ENCODE peak calls at places on chromosomes 2 and 18, in five cellular contexts. S is activated CD8-positive, alpha-beta T cell treated with anti-CD3 and anti-CD28 coated beads for 36 hours; M is CD8-positive, alpha-beta T cell; L is AG09309; A is hepatocyte. C is an unnamed sample.

GRCh38 chr2:210128961-210129360 is 42.2 kb downstream of the KANSL1L start:
- DNase-seq in S (no peak), M (no peak), L (no peak), A (peak), C (no peak)

GRCh38 chr2:199261936-199262335 is 195.8 kb downstream of the SATB2 start:
- DNase-seq in S (no peak), M (no peak), L (no peak), A (no peak), C (no peak)

GRCh38 chr2:25561136-25561850 is 112.1 kb downstream of the DTNB start:
- DNase-seq in S (peak), M (no peak), L (no peak), A (no peak), C (no peak)

GRCh38 chr2:58515827-58516574 is 274.9 kb upstream of the FANCL start:
- DNase-seq in S (peak), M (no peak), L (no peak), A (no peak), C (no peak)

GRCh38 chr2:19899853-19900525 is 1.8 kb downstream of the TTC32 start:
- DNase-seq in S (no peak), M (no peak), L (no peak), A (no peak), C (no peak)

GRCh38 chr2:27903649-27904544 is 13.4 kb downstream of the BABAM2 start:
- DNase-seq in S (peak), M (no peak), L (no peak), A (no peak), C (no peak)

GRCh38 chr2:217840522-217840921 is 162.3 kb downstream of the TNS1 start:
- DNase-seq in S (no peak), M (no peak), L (no peak), A (no peak), C (no peak)

GRCh38 chr2:238130111-238130695 is 8.3 kb upstream of the KLHL30 start:
- DNase-seq in S (no peak), M (no peak), L (no peak), A (no peak), C (peak)

GRCh38 chr2:122748552-122749011 is 993.1 kb downstream of the TSN start:
- DNase-seq in S (no peak), M (no peak), L (no peak), A (peak), C (no peak)

GRCh38 chr18:31680836-31681568 is 3.4 kb downstream of the B4GALT6 start:
- DNase-seq in S (peak), M (no peak), L (no peak), A (peak), C (no peak)

GRCh38 chr2:169203952-169204351 is 134.6 kb downstream of the DHRS9 start:
- DNase-seq in S (no peak), M (no peak), L (no peak), A (no peak), C (no peak)

GRCh38 chr2:149787206-149787605 is 199.6 kb upstream of the MMADHC start:
- DNase-seq in S (no peak), M (no peak), L (no peak), A (no peak), C (no peak)

GRCh38 chr2:231342111-231342711 is 53.3 kb upstream of the B3GNT7 start:
- DNase-seq in S (no peak), M (no peak), L (no peak), A (no peak), C (no peak)

GRCh38 chr2:96098900-96099590 is 17.3 kb downstream of the ADRA2B start:
- DNase-seq in S (no peak), M (no peak), L (no peak), A (no peak), C (peak)

GRCh38 chr2:203327582-203327917 is 644 bp upstream of the ABI2 start:
- DNase-seq in S (peak), M (peak), L (no peak), A (no peak), C (no peak)

GRCh38 chr18:45837283-45838070 is 12.0 kb downstream of the SIGLEC15 start:
- DNase-seq in S (peak), M (peak), L (no peak), A (peak), C (peak)

GRCh38 chr18:55275042-55275897 is 312.7 kb downstream of the TCF4 start:
- DNase-seq in S (no peak), M (no peak), L (peak), A (no peak), C (no peak)
- TF ChIP-seq CTCF in S (peak), M (no peak), L (peak), A (no peak), C (no peak)

DNA sequence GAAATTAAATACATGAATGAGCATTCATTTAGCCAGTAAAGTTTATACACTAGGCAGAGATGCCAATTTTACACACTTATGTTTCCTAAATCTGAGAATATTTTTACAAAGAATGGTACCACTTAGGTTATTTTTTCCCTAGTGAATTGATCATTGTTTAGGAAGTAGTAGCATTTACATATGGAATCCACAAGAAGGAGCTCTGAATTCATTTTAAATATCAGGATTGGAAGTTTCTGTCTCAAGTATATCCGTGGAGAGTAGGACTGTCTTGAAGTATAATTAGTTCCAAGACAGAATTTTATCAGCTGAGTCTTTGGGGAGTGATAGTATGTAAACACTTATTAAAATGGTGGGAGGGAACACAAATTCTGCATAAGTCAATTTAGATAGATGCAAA is 82.2 kb upstream of the FAM98A start:
- DNase-seq in S (no peak), M (no peak), L (no peak), A (no peak), C (no peak)
- TF ChIP-seq CTCF in S (no peak), M (no peak), L (peak), A (peak), C (no peak)

DNA sequence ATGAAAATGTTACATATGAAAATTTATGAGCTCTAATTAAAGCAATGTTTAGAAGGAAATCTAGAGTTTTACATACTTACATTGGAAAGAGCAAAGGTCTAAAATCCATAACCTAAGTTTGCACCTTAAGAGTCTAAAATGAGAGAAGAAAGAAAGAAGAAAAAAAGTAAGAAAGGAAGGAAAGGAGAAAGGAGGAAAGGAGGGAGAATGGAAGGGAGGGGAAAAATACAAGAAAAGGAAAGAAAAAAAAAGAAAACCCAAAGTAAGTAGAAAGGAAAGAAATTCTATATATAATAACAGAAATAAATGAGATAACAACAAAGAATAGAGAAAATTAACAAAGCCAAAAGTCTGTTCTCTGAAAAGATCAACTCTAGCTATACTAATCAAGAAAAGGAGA is 122.6 kb downstream of the BCL2L11 start:
- DNase-seq in S (no peak), M (no peak), L (no peak), A (no peak), C (no peak)
- TF ChIP-seq CTCF in S (no peak), M (no peak), L (no peak), A (no peak), C (no peak)

GRCh38 chr18:29556070-29556469 is 1379.1 kb upstream of the CDH2 start:
- DNase-seq in S (no peak), M (no peak), L (no peak), A (no peak), C (no peak)
- TF ChIP-seq CTCF in S (no peak), M (no peak), L (no peak), A (no peak), C (no peak)

DNA sequence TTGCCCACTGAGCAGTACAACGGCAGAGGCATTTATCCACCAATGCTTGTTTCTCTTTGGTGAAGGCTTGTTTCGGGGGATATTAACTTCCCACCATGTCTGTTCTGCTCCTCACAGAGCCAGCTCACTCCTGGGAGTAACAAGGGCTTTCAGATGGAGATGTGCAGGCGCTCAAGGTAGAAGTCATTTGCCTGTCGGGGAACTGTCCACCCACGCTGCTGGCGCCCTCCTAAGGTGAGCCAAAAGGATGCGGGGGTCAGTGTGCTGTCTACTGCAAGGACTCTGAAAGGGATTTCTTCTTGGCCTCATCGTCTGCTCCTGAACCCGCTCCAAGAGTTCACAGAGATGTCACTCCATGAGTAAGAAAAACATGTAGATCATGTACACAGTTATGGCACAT is 57.0 kb upstream of the CYRIA start:
- DNase-seq in S (no peak), M (no peak), L (no peak), A (no peak), C (no peak)
- TF ChIP-seq CTCF in S (no peak), M (no peak), L (no peak), A (no peak), C (no peak)

C was measured in spleen.